ENCODE peak calls at places on chromosomes 6 and 20, in six cellular contexts. One of them, this sample, is unnamed.

GRCh38 chr6:42974919-42975505 is 4.0 kb downstream of the PEX6 start:
- DNase-seq in mesenchymal stem cell: no peak
- DNase-seq in IMR-90: no peak
- DNase-seq in H9: no peak
- DNase-seq in mesendoderm: no peak
- DNase-seq in neuronal stem cell: no peak
- DNase-seq in this sample: no peak

GRCh38 chr6:17536586-17536985 is 63.5 kb upstream of the FAM8A1 start:
- DNase-seq in neuronal stem cell: no peak
- DNase-seq in IMR-90: no peak
- DNase-seq in mesendoderm: no peak
- DNase-seq in mesenchymal stem cell: no peak
- DNase-seq in H9: no peak
- DNase-seq in this sample: no peak

GRCh38 chr6:155171747-155172191 is 92.0 kb upstream of the CLDN20 start:
- DNase-seq in neuronal stem cell: no peak
- DNase-seq in H9: no peak
- DNase-seq in mesenchymal stem cell: peak
- DNase-seq in IMR-90: peak
- DNase-seq in mesendoderm: no peak
- DNase-seq in this sample: no peak

GRCh38 chr20:47681977-47682812 is 103.1 kb downstream of the SULF2 start:
- DNase-seq in H9: no peak
- DNase-seq in mesenchymal stem cell: no peak
- DNase-seq in mesendoderm: no peak
- DNase-seq in IMR-90: no peak
- DNase-seq in neuronal stem cell: no peak
- DNase-seq in this sample: no peak

GRCh38 chr6:130293800-130294199 is 71.0 kb upstream of the SAMD3 start:
- DNase-seq in H9: peak
- DNase-seq in neuronal stem cell: peak
- DNase-seq in mesendoderm: peak
- DNase-seq in IMR-90: peak
- DNase-seq in mesenchymal stem cell: peak
- DNase-seq in this sample: no peak

GRCh38 chr6:157911278-157911677 is 70.4 kb upstream of the SYNJ2 start:
- DNase-seq in mesendoderm: no peak
- DNase-seq in mesenchymal stem cell: no peak
- DNase-seq in H9: no peak
- DNase-seq in neuronal stem cell: no peak
- DNase-seq in IMR-90: no peak
- DNase-seq in this sample: no peak

GRCh38 chr20:31661625-31662371 is 24.1 kb downstream of the COX4I2 start:
- DNase-seq in neuronal stem cell: peak
- DNase-seq in IMR-90: peak
- DNase-seq in mesenchymal stem cell: peak
- DNase-seq in H9: peak
- DNase-seq in mesendoderm: peak
- DNase-seq in this sample: peak

GRCh38 chr6:142195862-142196536 is 48.9 kb downstream of the VTA1 start:
- DNase-seq in IMR-90: peak
- DNase-seq in neuronal stem cell: no peak
- DNase-seq in mesenchymal stem cell: peak
- DNase-seq in mesendoderm: no peak
- DNase-seq in H9: no peak
- DNase-seq in this sample: no peak

GRCh38 chr6:57252975-57253374 is 30.9 kb upstream of the RAB23 start:
- DNase-seq in neuronal stem cell: no peak
- DNase-seq in mesendoderm: no peak
- DNase-seq in IMR-90: peak
- DNase-seq in H9: no peak
- DNase-seq in mesenchymal stem cell: peak
- DNase-seq in this sample: no peak

GRCh38 chr20:57013741-57014140 is 252.7 kb downstream of the BMP7 start:
- DNase-seq in mesendoderm: peak
- DNase-seq in IMR-90: no peak
- DNase-seq in neuronal stem cell: peak
- DNase-seq in H9: peak
- DNase-seq in mesenchymal stem cell: no peak
- DNase-seq in this sample: peak

GRCh38 chr6:148082721-148083120 is 259.9 kb upstream of the SASH1 start:
- DNase-seq in mesendoderm: no peak
- DNase-seq in H9: no peak
- DNase-seq in IMR-90: no peak
- DNase-seq in neuronal stem cell: no peak
- DNase-seq in mesenchymal stem cell: no peak
- DNase-seq in this sample: no peak

GRCh38 chr6:62103186-62103859 is 182.7 kb downstream of the KHDRBS2 start:
- DNase-seq in neuronal stem cell: no peak
- DNase-seq in mesendoderm: no peak
- DNase-seq in IMR-90: no peak
- DNase-seq in mesenchymal stem cell: no peak
- DNase-seq in H9: no peak
- DNase-seq in this sample: no peak

GRCh38 chr6:149453597-149454340 is 31.0 kb downstream of the ZC3H12D start:
- DNase-seq in mesenchymal stem cell: no peak
- DNase-seq in neuronal stem cell: no peak
- DNase-seq in IMR-90: no peak
- DNase-seq in H9: no peak
- DNase-seq in mesendoderm: no peak
- DNase-seq in this sample: no peak

GRCh38 chr6:35788423-35788982 is 7.7 kb downstream of the CLPSL1 start:
- DNase-seq in mesenchymal stem cell: no peak
- DNase-seq in mesendoderm: no peak
- DNase-seq in IMR-90: no peak
- DNase-seq in H9: no peak
- DNase-seq in neuronal stem cell: no peak
- DNase-seq in this sample: no peak

GRCh38 chr6:7381092-7381491 is 8.4 kb downstream of the CAGE1 start:
- DNase-seq in mesenchymal stem cell: no peak
- DNase-seq in IMR-90: no peak
- DNase-seq in neuronal stem cell: no peak
- DNase-seq in mesendoderm: no peak
- DNase-seq in H9: no peak
- DNase-seq in this sample: no peak

GRCh38 chr6:125116170-125116569 is 37.4 kb upstream of the TPD52L1 start:
- DNase-seq in IMR-90: no peak
- DNase-seq in neuronal stem cell: no peak
- DNase-seq in mesendoderm: no peak
- DNase-seq in mesenchymal stem cell: no peak
- DNase-seq in H9: no peak
- DNase-seq in this sample: no peak

GRCh38 chr6:146543940-146544661 is 468 bp downstream of the RAB32 start:
- DNase-seq in mesenchymal stem cell: peak
- DNase-seq in mesendoderm: peak
- DNase-seq in H9: peak
- DNase-seq in neuronal stem cell: peak
- DNase-seq in IMR-90: peak
- DNase-seq in this sample: peak

GRCh38 chr6:33822575-33823395 is 19.0 kb upstream of the MLN start:
- DNase-seq in H9: peak
- DNase-seq in mesenchymal stem cell: peak
- DNase-seq in mesendoderm: peak
- DNase-seq in neuronal stem cell: peak
- DNase-seq in IMR-90: no peak
- DNase-seq in this sample: peak

GRCh38 chr6:125303512-125303854 is 1.7 kb upstream of the HDDC2 start:
- DNase-seq in neuronal stem cell: no peak
- DNase-seq in H9: no peak
- DNase-seq in mesendoderm: no peak
- DNase-seq in IMR-90: no peak
- DNase-seq in mesenchymal stem cell: no peak
- DNase-seq in this sample: no peak

GRCh38 chr20:63625771-63626423 is 1.0 kb downstream of the GMEB2 start:
- DNase-seq in IMR-90: peak
- DNase-seq in H9: no peak
- DNase-seq in mesendoderm: peak
- DNase-seq in neuronal stem cell: no peak
- DNase-seq in mesenchymal stem cell: peak
- DNase-seq in this sample: no peak

DNA sequence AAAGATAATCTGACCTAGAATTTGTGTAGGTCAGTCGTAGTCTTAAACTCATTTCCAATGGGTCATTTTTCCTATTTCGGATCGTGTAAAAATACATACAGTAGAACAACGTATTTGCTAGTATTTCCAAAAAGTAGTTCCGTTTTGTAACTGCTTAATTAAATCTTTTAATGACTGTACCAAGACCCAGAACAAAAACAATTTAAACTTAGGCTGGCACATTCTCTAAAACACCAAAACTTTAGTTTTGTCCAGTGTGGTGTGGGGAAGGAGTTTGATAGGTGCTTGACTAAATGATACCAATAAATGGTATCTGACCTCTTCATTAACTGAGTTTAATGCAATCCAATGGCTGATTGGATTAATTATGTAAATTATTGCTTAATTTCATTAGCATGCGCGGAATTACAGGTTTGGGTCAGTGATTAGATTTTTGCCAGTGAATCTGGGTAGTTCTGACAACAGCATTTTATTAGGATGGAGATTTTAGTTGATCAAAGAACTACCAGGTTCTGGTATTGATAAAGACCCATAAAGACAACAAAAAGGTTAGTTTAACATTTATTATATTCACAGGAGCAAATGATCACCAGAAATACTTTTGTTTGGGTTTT is 20.8 kb downstream of the OR2B2 start:
- DNase-seq in mesendoderm: peak
- DNase-seq in mesenchymal stem cell: no peak
- DNase-seq in neuronal stem cell: peak
- DNase-seq in IMR-90: no peak
- DNase-seq in H9: no peak
- DNase-seq in this sample: no peak
- H3K4me2 ChIP-seq in mesendoderm: peak
- H3K4me2 ChIP-seq in mesenchymal stem cell: peak
- H3K4me2 ChIP-seq in neuronal stem cell: peak
- H3K4me2 ChIP-seq in IMR-90: peak
- H3K4me2 ChIP-seq in H9: peak
- H3K4me2 ChIP-seq in this sample: peak

DNA sequence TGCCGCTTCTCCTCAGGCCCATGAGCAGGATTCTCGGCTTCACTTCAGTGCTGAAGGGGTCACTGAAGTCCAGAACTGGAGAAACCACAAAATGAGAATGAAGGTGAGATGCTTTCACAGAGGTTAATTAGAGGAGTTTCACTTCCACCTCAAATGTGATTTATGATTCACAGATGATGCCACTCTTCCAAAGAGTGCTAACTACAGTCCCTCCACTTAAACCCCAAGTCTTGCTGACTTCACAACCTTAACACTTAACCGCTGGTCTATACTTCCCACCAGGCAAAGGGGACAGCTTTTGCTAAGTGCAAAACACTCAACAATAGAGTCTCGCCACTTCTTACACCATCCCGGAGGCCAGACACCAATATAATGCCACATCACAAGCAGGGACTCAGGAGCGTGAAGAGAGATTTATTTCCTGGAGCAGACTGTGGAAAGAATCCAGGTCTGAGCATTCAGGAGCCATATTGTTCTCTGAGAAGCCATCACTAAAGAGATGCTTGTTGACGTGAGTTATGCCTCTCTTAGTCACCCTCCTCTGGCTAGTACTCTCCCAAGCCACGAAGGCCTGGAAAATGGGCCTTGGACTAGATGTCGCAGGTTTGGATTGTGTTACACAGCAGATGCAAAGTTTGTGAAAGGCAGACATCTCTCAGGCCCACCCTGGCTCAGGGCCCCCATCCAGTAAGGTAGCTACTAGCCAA is 24.4 kb downstream of the RRAGD start:
- DNase-seq in neuronal stem cell: no peak
- DNase-seq in mesendoderm: no peak
- DNase-seq in IMR-90: no peak
- DNase-seq in H9: no peak
- DNase-seq in mesenchymal stem cell: no peak
- DNase-seq in this sample: no peak
- H2BK15ac ChIP-seq in neuronal stem cell: no peak
- H2BK15ac ChIP-seq in mesendoderm: no peak
- H2BK15ac ChIP-seq in IMR-90: no peak
- H2BK15ac ChIP-seq in H9: no peak
- H2BK15ac ChIP-seq in mesenchymal stem cell: no peak
- H2BK15ac ChIP-seq in this sample: peak

GRCh38 chr6:151490996-151491395 is 2.8 kb upstream of the CCDC170 start:
- DNase-seq in H9: no peak
- DNase-seq in IMR-90: no peak
- DNase-seq in neuronal stem cell: no peak
- DNase-seq in mesenchymal stem cell: no peak
- DNase-seq in mesendoderm: no peak
- DNase-seq in this sample: no peak

GRCh38 chr6:151493495-151494234 is at the start of gene CCDC170:
- DNase-seq in H9: peak
- DNase-seq in mesendoderm: peak
- DNase-seq in mesenchymal stem cell: peak
- DNase-seq in neuronal stem cell: peak
- DNase-seq in IMR-90: no peak
- DNase-seq in this sample: peak

GRCh38 chr6:151497935-151498726 is 4.3 kb downstream of the CCDC170 start:
- DNase-seq in IMR-90: peak
- DNase-seq in mesenchymal stem cell: peak
- DNase-seq in H9: no peak
- DNase-seq in neuronal stem cell: no peak
- DNase-seq in mesendoderm: no peak
- DNase-seq in this sample: no peak

GRCh38 chr6:151495380-151495779 is 1.6 kb downstream of the CCDC170 start:
- DNase-seq in IMR-90: no peak
- DNase-seq in mesendoderm: no peak
- DNase-seq in neuronal stem cell: no peak
- DNase-seq in H9: no peak
- DNase-seq in mesenchymal stem cell: no peak
- DNase-seq in this sample: no peak

DNA sequence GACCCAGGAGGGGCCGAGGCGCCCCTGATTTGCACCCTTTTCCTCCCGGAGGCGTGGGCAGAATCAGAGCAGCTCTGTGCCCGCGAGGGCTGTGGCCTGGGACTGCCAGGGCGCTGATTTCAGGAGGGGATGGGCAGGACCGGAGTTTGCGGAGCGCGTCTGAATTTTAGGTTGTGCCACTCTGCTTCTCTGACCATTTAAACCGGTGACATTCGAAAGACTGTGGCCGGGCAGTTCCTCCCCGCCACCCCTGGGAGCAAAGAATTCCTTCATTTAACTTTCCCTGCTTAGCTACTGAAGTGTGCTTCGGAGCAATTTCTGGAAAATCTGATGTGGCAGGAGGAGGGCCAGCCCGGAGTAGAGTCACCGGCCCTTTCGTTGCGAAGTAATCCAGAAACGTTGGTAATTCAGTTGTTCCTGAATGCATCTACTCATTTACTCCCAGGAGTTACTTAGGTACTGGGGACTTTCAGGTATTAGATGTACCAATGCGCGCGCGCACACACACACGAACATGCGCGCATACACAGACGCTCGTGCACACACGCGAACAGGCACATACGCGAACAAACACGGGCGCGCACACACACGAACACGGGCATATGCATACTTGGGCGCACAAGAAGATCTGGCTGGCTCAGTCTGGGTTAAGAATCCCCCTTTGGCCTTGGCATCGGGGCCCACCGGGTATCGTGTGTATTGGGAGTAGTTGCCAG is 576 bp downstream of the CCDC170 start:
- DNase-seq in H9: peak
- DNase-seq in IMR-90: peak
- DNase-seq in neuronal stem cell: peak
- DNase-seq in mesenchymal stem cell: peak
- DNase-seq in mesendoderm: peak
- DNase-seq in this sample: no peak
- H3K4me2 ChIP-seq in H9: peak
- H3K4me2 ChIP-seq in IMR-90: peak
- H3K4me2 ChIP-seq in neuronal stem cell: peak
- H3K4me2 ChIP-seq in mesenchymal stem cell: peak
- H3K4me2 ChIP-seq in mesendoderm: peak
- H3K4me2 ChIP-seq in this sample: peak

GRCh38 chr6:90523779-90524310 is 63.0 kb downstream of the MAP3K7 start:
- DNase-seq in mesenchymal stem cell: no peak
- DNase-seq in H9: no peak
- DNase-seq in mesendoderm: no peak
- DNase-seq in IMR-90: no peak
- DNase-seq in neuronal stem cell: no peak
- DNase-seq in this sample: no peak
- H2BK15ac ChIP-seq in mesenchymal stem cell: no peak
- H2BK15ac ChIP-seq in H9: no peak
- H2BK15ac ChIP-seq in mesendoderm: no peak
- H2BK15ac ChIP-seq in IMR-90: no peak
- H2BK15ac ChIP-seq in neuronal stem cell: no peak
- H2BK15ac ChIP-seq in this sample: no peak